ENCODE peak calls at places on chromosomes 2 and 18, in six cellular contexts. A, W, B, U, J and I are unnamed samples.

GRCh38 chr18:33914399-33914798 is 310.3 kb downstream of the NOL4 start:
- DNase-seq in A (peak), B (no peak), U (no peak), J (no peak), W (peak), I (no peak)

GRCh38 chr2:240885566-240885965 is 10.4 kb downstream of the MAB21L4 start:
- DNase-seq in B (no peak), J (no peak), U (no peak), A (no peak), W (no peak), I (no peak)

GRCh38 chr18:13377496-13377895 is 158.9 kb downstream of the LDLRAD4 start:
- DNase-seq in W (peak), A (peak), B (no peak), U (no peak), J (no peak), I (no peak)

GRCh38 chr18:36131692-36132483 is 2.2 kb downstream of the ELP2 start:
- DNase-seq in B (no peak), W (no peak), U (no peak), J (no peak), A (no peak), I (no peak)

GRCh38 chr2:23387849-23388248 is 2.9 kb downstream of the KLHL29 start:
- DNase-seq in U (no peak), B (no peak), A (no peak), J (no peak), W (no peak), I (no peak)

GRCh38 chr2:43136011-43136799 is 90.2 kb downstream of the ZFP36L2 start:
- DNase-seq in W (no peak), J (no peak), A (no peak), U (no peak), B (no peak), I (peak)

GRCh38 chr18:46392576-46392975 is 264.4 kb downstream of the LOXHD1 start:
- DNase-seq in U (no peak), W (no peak), A (no peak), J (no peak), B (no peak), I (no peak)

GRCh38 chr2:208781166-208781565 is 374.6 kb downstream of the PTH2R start:
- DNase-seq in A (no peak), U (no peak), B (no peak), W (no peak), J (no peak), I (no peak)

GRCh38 chr2:232235716-232236115 is 142.8 kb upstream of the ALPP start:
- DNase-seq in A (peak), W (no peak), U (no peak), J (no peak), B (no peak), I (no peak)

GRCh38 chr2:127084611-127085031 is 22.3 kb downstream of the BIN1 start:
- DNase-seq in U (no peak), B (no peak), J (no peak), W (peak), A (no peak), I (no peak)

GRCh38 chr18:23661735-23662308 is 889 bp downstream of the ANKRD29 start:
- DNase-seq in J (no peak), A (no peak), W (no peak), U (no peak), B (no peak), I (no peak)

GRCh38 chr18:38450876-38451275 is 885.3 kb upstream of the CELF4 start:
- DNase-seq in U (no peak), J (no peak), B (no peak), A (no peak), W (no peak), I (no peak)

GRCh38 chr2:191821078-191821477 is 25.8 kb downstream of the CAVIN2 start:
- DNase-seq in B (no peak), A (no peak), U (no peak), J (no peak), W (no peak), I (no peak)

GRCh38 chr2:96842600-96842999 is 1.2 kb downstream of the ANKRD23 start:
- DNase-seq in B (no peak), A (no peak), J (no peak), U (no peak), W (no peak), I (no peak)

GRCh38 chr2:203077458-203077857 is 62.8 kb downstream of the NBEAL1 start:
- DNase-seq in A (no peak), U (no peak), W (no peak), B (no peak), J (no peak), I (no peak)

GRCh38 chr2:60104514-60105501 is 448.6 kb downstream of the BCL11A start:
- DNase-seq in A (no peak), U (no peak), J (no peak), W (peak), B (no peak), I (no peak)

GRCh38 chr2:59933948-59934347 is 619.5 kb downstream of the BCL11A start:
- DNase-seq in B (no peak), U (no peak), J (no peak), A (no peak), W (no peak), I (no peak)

GRCh38 chr2:233684640-233685039 is 2.9 kb downstream of the UGT1A7 start:
- DNase-seq in U (no peak), J (no peak), W (no peak), B (no peak), A (no peak), I (no peak)

GRCh38 chr2:27451095-27451494 is 8.9 kb downstream of the KRTCAP3 start:
- DNase-seq in J (no peak), U (no peak), B (no peak), A (no peak), W (no peak), I (no peak)

GRCh38 chr18:76405761-76406356 is 89.2 kb downstream of the ZNF516 start:
- DNase-seq in U (no peak), B (no peak), W (peak), J (peak), A (peak), I (no peak)

GRCh38 chr2:194166818-194167217 is 1490.2 kb upstream of the SLC39A10 start:
- DNase-seq in A (no peak), U (no peak), J (no peak), B (no peak), W (peak), I (no peak)